ENCODE peak calls at places on chromosome 17, in ten cellular contexts. O is activated CD8-positive, alpha-beta memory T cell treated with anti-CD3 and anti-CD28 coated beads for 4 hours; C is anterior cingulate cortex; K is occipital lobe; W is H9; P is RPMI8226; F is fibroblast of lung; U is stimulated activated CD4-positive, alpha-beta T cell treated with anti-CD3 and anti-CD28 coated beads, Interleukin-1b, Interleukin-23, amount 100 ng/mL, for 24 hours; M is MCF 10A; D is AG04449. B is an unnamed sample.

GRCh38 chr17:78492116-78492799 is 84.9 kb downstream of the DNAH17 start:
- DNase-seq in U (no peak), O (no peak), M (no peak), K (no peak), P (no peak), D (no peak), F (no peak), C (no peak), W (no peak), B (no peak)

GRCh38 chr17:53336281-53336680 is 486.4 kb upstream of the KIF2B start:
- DNase-seq in M (no peak), D (no peak), F (peak; percentile 1), U (no peak), O (no peak), P (no peak), K (no peak), C (no peak), W (no peak), B (no peak)

GRCh38 chr17:73308017-73308823 is 3.6 kb downstream of the CDC42EP4 start:
- DNase-seq in K (no peak), U (no peak), W (no peak), D (no peak), O (no peak), P (no peak), F (peak; percentile 86), C (no peak), M (peak; percentile 97), B (peak; percentile 95)

GRCh38 chr17:73030501-73030911 is 62.0 kb downstream of the SLC39A11 start:
- DNase-seq in F (peak; percentile 16), P (no peak), O (no peak), W (no peak), D (no peak), M (no peak), C (no peak), K (no peak), U (no peak), B (no peak)

GRCh38 chr17:47413872-47414271 is 90.1 kb downstream of the EFCAB13 start:
- DNase-seq in K (no peak), O (no peak), U (no peak), M (no peak), F (no peak), D (no peak), P (no peak), C (no peak), W (no peak), B (no peak)

GRCh38 chr17:79923974-79924638 is 84.9 kb upstream of the CBX4 start:
- DNase-seq in D (no peak), K (no peak), O (no peak), U (no peak), M (peak; percentile 46), W (peak; percentile 94), F (no peak), P (peak; percentile 70), C (no peak), B (peak; percentile 48)

GRCh38 chr17:80785477-80786178 is 206.0 kb upstream of the CHMP6 start:
- DNase-seq in D (no peak), F (peak; percentile 26), W (peak; percentile 29), O (no peak), P (no peak), U (no peak), K (peak; percentile 55), M (no peak), C (no peak), B (no peak)

GRCh38 chr17:66347661-66348604 is 45.5 kb downstream of the PRKCA start:
- DNase-seq in D (no peak), O (no peak), M (peak; percentile 50), U (no peak), C (no peak), F (peak; percentile 56), P (no peak), K (no peak), W (no peak), B (peak; percentile 43)

GRCh38 chr17:30942311-30943079 is 20.8 kb downstream of the ADAP2 start:
- DNase-seq in D (no peak), P (no peak), F (peak; percentile 53), M (no peak), C (no peak), W (no peak), O (no peak), K (no peak), U (no peak), B (no peak)

GRCh38 chr17:69539274-69539673 is 124.8 kb downstream of the MAP2K6 start:
- DNase-seq in D (no peak), M (no peak), P (no peak), O (no peak), F (no peak), W (no peak), U (no peak), K (no peak), C (no peak), B (peak; percentile 7)

GRCh38 chr17:45841098-45841497 is 3.6 kb upstream of the SPPL2C start:
- DNase-seq in F (no peak), U (no peak), D (no peak), W (no peak), P (no peak), C (no peak), K (no peak), M (no peak), O (no peak), B (no peak)

GRCh38 chr17:34797724-34798123 is 163.5 kb downstream of the CCT6B start:
- DNase-seq in M (no peak), F (peak; percentile 6), W (peak; percentile 88), U (no peak), C (no peak), D (no peak), P (peak; percentile 47), O (no peak), K (no peak), B (peak; percentile 7)

GRCh38 chr17:58991718-58992331 is 114.9 kb downstream of the TRIM37 start:
- DNase-seq in D (peak; percentile 70), F (peak; percentile 87), P (no peak), M (no peak), U (no peak), W (no peak), C (no peak), K (no peak), O (no peak), B (peak; percentile 83)

GRCh38 chr17:21213491-21214014 is 408 bp downstream of the TMEM11 start:
- DNase-seq in U (no peak), P (peak; percentile 19), F (no peak), C (no peak), D (no peak), W (no peak), O (no peak), K (no peak), M (no peak), B (peak; percentile 25)

GRCh38 chr17:12089809-12090384 is 69.2 kb downstream of the MAP2K4 start:
- DNase-seq in O (no peak), W (no peak), M (peak; percentile 60), K (no peak), P (no peak), C (no peak), F (peak; percentile 70), U (no peak), D (peak; percentile 16), B (peak; percentile 72)

GRCh38 chr17:81328489-81328888 is 33.4 kb upstream of the SLC38A10 start:
- DNase-seq in F (no peak), K (no peak), M (peak; percentile 46), C (no peak), D (no peak), U (no peak), P (no peak), O (no peak), W (no peak), B (no peak)

GRCh38 chr17:4881761-4882555 is 17.4 kb upstream of the C17orf107 start:
- DNase-seq in F (peak; percentile 14), U (no peak), O (no peak), D (no peak), M (peak; percentile 78), C (peak; percentile 55), W (peak; percentile 88), K (no peak), P (peak; percentile 66), B (peak; percentile 61)

GRCh38 chr17:68462381-68463210 is 5.3 kb upstream of the WIPI1 start:
- DNase-seq in P (peak; percentile 92), O (peak; percentile 56), F (peak; percentile 65), W (peak; percentile 84), D (peak; percentile 33), M (peak; percentile 90), C (no peak), U (peak; percentile 60), K (peak; percentile 31), B (peak; percentile 91)

GRCh38 chr17:66313995-66314659 is 11.7 kb downstream of the PRKCA start:
- DNase-seq in K (no peak), M (no peak), W (no peak), C (no peak), D (no peak), F (no peak), U (no peak), O (no peak), P (no peak), B (no peak)

GRCh38 chr17:69246726-69247375 is 18.2 kb upstream of the ABCA10 start:
- DNase-seq in C (no peak), P (peak; percentile 40), D (no peak), W (no peak), F (peak; percentile 36), O (no peak), U (no peak), M (peak; percentile 62), K (no peak), B (peak; percentile 79)

GRCh38 chr17:30323895-30324319 is 9.9 kb downstream of the TMIGD1 start:
- DNase-seq in C (no peak), D (no peak), K (no peak), W (no peak), U (no peak), F (peak; percentile 49), P (peak; percentile 49), O (no peak), M (peak; percentile 84), B (peak; percentile 70)

GRCh38 chr17:63530557-63531021 is 7.4 kb downstream of the KCNH6 start:
- DNase-seq in M (no peak), K (no peak), C (no peak), D (no peak), O (no peak), P (no peak), F (no peak), U (no peak), W (no peak), B (no peak)

GRCh38 chr17:35187481-35187880 is 6.7 kb downstream of the SLC35G3 start:
- DNase-seq in W (no peak), D (no peak), C (no peak), M (no peak), K (no peak), O (no peak), U (no peak), P (no peak), F (no peak), B (no peak)

GRCh38 chr17:11495616-11496015 is 102.7 kb upstream of the DNAH9 start:
- DNase-seq in P (no peak), D (no peak), O (no peak), M (no peak), F (no peak), U (no peak), K (no peak), C (no peak), W (no peak), B (no peak)

GRCh38 chr17:38709104-38709820 is 4.2 kb downstream of the MLLT6 start:
- DNase-seq in K (no peak), W (peak; percentile 31), P (no peak), C (no peak), U (no peak), O (no peak), M (no peak), F (no peak), D (no peak), B (no peak)

GRCh38 chr17:17722081-17722905 is 41.0 kb downstream of the RAI1 start:
- DNase-seq in D (no peak), K (peak; percentile 57), C (peak; percentile 28), F (peak; percentile 61), P (no peak), W (peak; percentile 67), U (no peak), O (no peak), M (no peak), B (peak; percentile 52)

GRCh38 chr17:273994-274832 is 78.4 kb downstream of the RPH3AL start:
- DNase-seq in W (no peak), P (no peak), M (no peak), U (no peak), O (no peak), K (no peak), C (no peak), F (no peak), D (no peak), B (no peak)

GRCh38 chr17:79332011-79332410 is 257.4 kb downstream of the ENGASE start:
- DNase-seq in O (no peak), P (no peak), U (no peak), M (no peak), W (no peak), F (no peak), D (no peak), C (no peak), K (no peak), B (no peak)

B was measured in choroid plexus epithelial cell.